ENCODE peak calls at places on chromosomes 13 and 19, in six cellular contexts. K is Peyer's patch, O is breast epithelium, F is HepG2, N is esophagus squamous epithelium, G is stomach. B is an unnamed sample.

GRCh38 chr19:11288349-11288748 is 7.6 kb upstream of the TSPAN16 start:
- DNase-seq in O (no peak), F (no peak), N (no peak), G (no peak), K (no peak), B (no peak)

GRCh38 chr19:42412223-42412622 is 15.0 kb downstream of the LIPE start:
- DNase-seq in G (no peak), N (no peak), K (peak; percentile 73), O (no peak), F (no peak), B (peak; percentile 86)

GRCh38 chr13:66425741-66426140 is 804.4 kb downstream of the PCDH9 start:
- DNase-seq in G (no peak), K (no peak), N (no peak), O (no peak), F (no peak), B (no peak)

GRCh38 chr19:46088101-46088500 is 36.4 kb downstream of the IGFL3 start:
- DNase-seq in K (no peak), F (no peak), G (no peak), O (no peak), N (no peak), B (no peak)

GRCh38 chr19:743168-743687 is 7.7 kb upstream of the MISP start:
- DNase-seq in K (peak; percentile 87), F (no peak), N (no peak), O (no peak), G (peak; percentile 31), B (no peak)

GRCh38 chr13:37492741-37493514 is 105.6 kb downstream of the POSTN start:
- DNase-seq in K (no peak), O (peak; percentile 58), G (no peak), F (no peak), N (no peak), B (no peak)

GRCh38 chr19:5803752-5804515 is 933 bp upstream of the NRTN start:
- DNase-seq in O (peak; percentile 83), K (peak; percentile 93), G (peak; percentile 95), N (no peak), F (peak; percentile 83), B (peak; percentile 99)

GRCh38 chr13:93786846-93787245 is 560.2 kb downstream of the GPC6 start:
- DNase-seq in F (no peak), N (no peak), O (no peak), G (no peak), K (no peak), B (no peak)

GRCh38 chr13:83503424-83503823 is 378.9 kb downstream of the SLITRK1 start:
- DNase-seq in O (no peak), K (no peak), F (no peak), G (no peak), N (no peak), B (no peak)

GRCh38 chr19:22428299-22428913 is 6.3 kb upstream of the ZNF98 start:
- DNase-seq in O (peak; percentile 29), F (no peak), K (no peak), G (no peak), N (no peak), B (no peak)

GRCh38 chr19:48713041-48713863 is 6.3 kb downstream of the MAMSTR start:
- DNase-seq in G (no peak), N (no peak), O (no peak), F (no peak), K (no peak), B (no peak)

GRCh38 chr19:40249781-40250180 is 23.3 kb upstream of the CCNP start:
- DNase-seq in O (peak; percentile 45), F (no peak), G (no peak), K (no peak), N (no peak), B (no peak)

GRCh38 chr19:1959928-1960589 is 19.1 kb downstream of the CSNK1G2 start:
- DNase-seq in N (no peak), F (no peak), G (no peak), K (no peak), O (no peak), B (no peak)

GRCh38 chr19:3720533-3720917 is 12.3 kb downstream of the TJP3 start:
- DNase-seq in F (no peak), G (peak; percentile 81), O (no peak), N (no peak), K (peak; percentile 94), B (no peak)

GRCh38 chr19:670609-671075 is 5.5 kb upstream of the FSTL3 start:
- DNase-seq in N (no peak), K (no peak), F (peak; percentile 75), O (no peak), G (no peak), B (no peak)

GRCh38 chr13:77207943-77208342 is 119.0 kb downstream of the MYCBP2 start:
- DNase-seq in F (no peak), O (no peak), G (no peak), N (no peak), K (no peak), B (no peak)

DNA sequence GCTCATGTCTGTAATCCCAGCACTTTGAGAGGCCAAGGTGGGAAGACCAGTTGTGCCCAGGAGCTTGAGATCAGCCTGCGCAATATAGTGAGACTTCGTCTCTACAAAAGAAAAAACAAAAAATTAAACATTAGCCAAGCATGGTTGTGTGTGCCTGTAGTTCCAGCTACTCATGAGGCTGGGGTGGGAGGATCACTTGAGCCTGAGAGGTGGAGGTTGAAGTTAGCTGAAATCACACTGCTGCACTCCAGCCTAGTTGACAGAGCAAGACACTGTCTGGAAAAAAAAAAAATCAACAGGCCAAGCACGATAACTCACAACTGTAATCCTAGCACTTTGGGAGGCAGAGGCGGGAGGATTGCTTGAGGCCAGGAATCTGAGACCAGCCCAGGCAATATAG is 3.9 kb upstream of the S1PR2 start:
- DNase-seq in K (no peak), N (no peak), G (no peak), O (no peak), F (peak; percentile 22), B (no peak)
- TF ChIP-seq POLR2A in K (no peak), N (no peak), G (no peak), O (no peak), F (no peak), B (no peak)

DNA sequence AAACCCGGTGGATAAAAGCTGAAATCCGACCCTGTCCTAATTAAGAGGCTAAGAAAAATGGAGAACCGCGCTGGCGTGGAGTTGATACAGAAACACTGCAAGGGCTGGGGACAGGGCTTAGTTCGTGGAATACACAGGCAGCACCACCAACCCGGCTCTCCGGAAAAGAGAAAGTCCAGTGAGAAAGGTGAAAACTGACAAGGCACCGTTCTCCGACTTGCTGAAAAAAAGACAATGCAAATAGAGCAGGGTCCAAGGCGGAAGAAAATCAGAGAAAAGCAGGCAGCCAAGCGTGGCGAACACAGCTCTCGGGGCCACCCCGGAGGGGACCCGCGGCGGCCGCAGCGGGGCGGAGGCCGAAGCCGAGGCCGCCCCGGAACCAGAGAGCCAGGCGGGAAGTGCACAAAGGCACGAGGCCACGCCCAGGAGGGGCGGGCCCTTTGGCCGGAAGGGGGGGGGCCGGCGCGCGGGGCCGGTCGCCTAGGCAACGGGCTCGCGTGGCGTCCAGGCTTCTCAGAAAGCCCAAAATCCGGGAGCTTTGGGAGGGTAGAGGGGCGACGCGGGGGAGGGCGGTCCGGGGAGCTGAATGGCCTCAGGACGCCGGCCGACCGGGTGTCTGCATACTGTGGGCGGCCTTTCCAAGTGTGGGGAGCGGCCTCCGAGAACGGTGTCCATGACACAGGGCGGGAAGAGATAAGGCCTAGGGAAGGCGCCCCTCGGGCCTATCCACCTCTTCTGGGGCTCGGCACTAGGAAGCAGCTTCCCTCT is 1.2 kb upstream of the ING1 start:
- DNase-seq in O (peak; percentile 69), G (peak; percentile 89), K (peak; percentile 93), F (peak; percentile 81), N (peak; percentile 67), B (peak; percentile 93)
- TF ChIP-seq POLR2A in O (no peak), G (peak; percentile 85), K (peak; percentile 92), F (no peak), N (peak; percentile 48), B (peak; percentile 92)

GRCh38 chr19:52188822-52189744 is 769 bp upstream of the PPP2R1A start:
- DNase-seq in O (peak; percentile 87), N (peak; percentile 100), K (peak; percentile 97), G (no peak), F (no peak), B (no peak)
- TF ChIP-seq POLR2A in O (peak; percentile 60), N (peak; percentile 44), K (peak; percentile 1), G (peak; percentile 36), F (peak; percentile 92), B (peak; percentile 91)

GRCh38 chr19:35509861-35510625 is 3.4 kb downstream of the DMKN start:
- DNase-seq in N (no peak), F (peak; percentile 75), K (peak; percentile 77), O (peak; percentile 83), G (peak; percentile 90), B (peak; percentile 95)
- TF ChIP-seq POLR2A in N (no peak), F (peak; percentile 50), K (no peak), O (no peak), G (no peak), B (no peak)

DNA sequence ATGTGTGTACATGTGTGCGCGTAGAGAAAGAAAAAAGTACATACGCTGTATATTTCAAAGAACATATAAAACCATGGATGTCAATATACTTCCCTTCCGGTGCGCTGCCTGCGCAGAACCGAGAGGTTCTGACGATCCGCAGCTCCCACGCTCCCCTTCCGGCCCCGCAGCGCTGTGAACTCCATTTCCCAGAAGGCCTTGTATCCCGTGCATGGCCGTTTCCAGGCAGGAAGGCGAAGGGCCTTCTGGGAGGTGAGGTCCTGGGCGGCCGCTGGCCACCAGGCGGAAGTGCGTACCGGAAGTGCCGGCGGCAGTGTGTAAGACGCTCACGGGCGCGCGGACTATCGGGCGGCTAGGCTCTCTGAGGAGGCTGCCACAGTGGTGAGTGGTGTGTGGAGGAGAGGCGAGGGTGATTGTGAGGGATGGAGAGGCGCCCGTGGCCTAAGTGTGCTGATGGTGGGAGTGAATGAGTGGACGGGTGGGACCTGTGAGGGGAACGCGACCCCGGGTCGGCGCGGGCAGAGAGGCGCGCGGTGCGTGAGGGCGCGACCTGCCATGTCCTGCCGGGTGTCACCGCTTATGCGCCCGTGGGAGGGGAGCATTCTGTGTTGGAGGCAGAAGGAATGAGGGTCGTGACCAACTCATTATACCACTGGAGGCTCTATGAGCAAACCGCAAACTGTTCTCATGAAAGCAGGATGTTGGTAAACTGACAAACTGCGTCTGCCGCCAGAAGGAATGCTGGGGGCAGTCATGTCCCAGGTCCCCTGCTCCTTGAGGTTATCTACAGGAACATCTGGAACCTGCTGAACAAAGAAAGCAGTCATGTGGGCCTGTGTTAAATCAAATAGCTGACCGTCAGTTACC is at the start of gene ERVK3-1:
- DNase-seq in K (peak; percentile 96), O (peak; percentile 95), G (peak; percentile 96), N (peak; percentile 92), F (peak; percentile 96), B (peak; percentile 98)
- TF ChIP-seq POLR2A in K (peak; percentile 82), O (peak; percentile 76), G (peak; percentile 86), N (peak; percentile 31), F (peak; percentile 96), B (peak; percentile 99)